ENCODE peak calls at places on chromosomes 4 and X, in seven cellular contexts. I, O, E, U, G, J and Y are unnamed samples.

GRCh38 chrX:150649096-150649870 is 43.9 kb upstream of the MTMR1 start:
- DNase-seq in I (no peak), U (no peak), J (no peak), G (no peak), O (no peak), E (no peak), Y (no peak)

GRCh38 chrX:24550166-24550565 is 85.1 kb downstream of the PDK3 start:
- DNase-seq in G (no peak), J (no peak), I (no peak), U (no peak), E (no peak), O (no peak), Y (no peak)

GRCh38 chrX:110964761-110965160 is 131.2 kb upstream of the PAK3 start:
- DNase-seq in E (no peak), G (no peak), U (no peak), I (peak; percentile 33), O (no peak), J (no peak), Y (no peak)

GRCh38 chrX:148670277-148670676 is 169.9 kb downstream of the AFF2 start:
- DNase-seq in O (no peak), I (no peak), G (no peak), E (no peak), U (no peak), J (no peak), Y (no peak)

GRCh38 chr4:111689731-111690130 is 455.5 kb upstream of the FAM241A start:
- DNase-seq in J (no peak), U (no peak), E (no peak), O (no peak), I (no peak), G (no peak), Y (no peak)

GRCh38 chrX:68440940-68441339 is 7.6 kb upstream of the OPHN1 start:
- DNase-seq in O (no peak), I (peak; percentile 79), J (peak; percentile 12), G (no peak), U (no peak), E (no peak), Y (no peak)

GRCh38 chr4:1573830-1574459 is 110.2 kb downstream of the FAM53A start:
- DNase-seq in O (no peak), I (no peak), U (no peak), E (no peak), J (no peak), G (peak; percentile 54), Y (no peak)

GRCh38 chr4:77021614-77022089 is 54.1 kb downstream of the CCNI start:
- DNase-seq in G (no peak), J (no peak), O (no peak), E (no peak), I (peak; percentile 34), U (no peak), Y (peak; percentile 87)

GRCh38 chrX:13747836-13748235 is 13.3 kb downstream of the OFD1 start:
- DNase-seq in I (peak; percentile 40), U (no peak), E (no peak), J (peak; percentile 21), O (peak; percentile 37), G (no peak), Y (no peak)

GRCh38 chr4:8235224-8235623 is 34.3 kb upstream of the HTRA3 start:
- DNase-seq in U (no peak), I (no peak), O (no peak), J (no peak), G (no peak), E (no peak), Y (no peak)

GRCh38 chr4:48127882-48128394 is 6.1 kb downstream of the TXK start:
- DNase-seq in U (peak; percentile 24), I (peak; percentile 57), J (peak; percentile 44), E (peak; percentile 35), O (peak; percentile 72), G (peak; percentile 82), Y (no peak)

GRCh38 chrX:7055386-7056137 is 92.0 kb upstream of the STS start:
- DNase-seq in U (no peak), O (no peak), E (no peak), I (peak; percentile 48), G (no peak), J (no peak), Y (no peak)

GRCh38 chrX:128616933-128617332 is 564.7 kb upstream of the ACTRT1 start:
- DNase-seq in G (no peak), J (no peak), O (no peak), E (no peak), I (no peak), U (no peak), Y (no peak)

GRCh38 chr4:27024807-27025206 is 164.2 kb downstream of the STIM2 start:
- DNase-seq in U (no peak), O (no peak), E (no peak), I (no peak), G (no peak), J (no peak), Y (no peak)

GRCh38 chr4:78691971-78692814 is 84.0 kb upstream of the BMP2K start:
- DNase-seq in E (no peak), O (no peak), G (no peak), J (no peak), I (no peak), U (no peak), Y (no peak)

GRCh38 chr4:42152507-42153504 is at the start of gene BEND4:
- DNase-seq in I (no peak), J (no peak), G (no peak), E (no peak), U (no peak), O (no peak), Y (no peak)

GRCh38 chrX:66766318-66766717 is 127.4 kb upstream of the EDA2R start:
- DNase-seq in I (no peak), O (no peak), J (no peak), E (no peak), U (no peak), G (no peak), Y (no peak)

DNA sequence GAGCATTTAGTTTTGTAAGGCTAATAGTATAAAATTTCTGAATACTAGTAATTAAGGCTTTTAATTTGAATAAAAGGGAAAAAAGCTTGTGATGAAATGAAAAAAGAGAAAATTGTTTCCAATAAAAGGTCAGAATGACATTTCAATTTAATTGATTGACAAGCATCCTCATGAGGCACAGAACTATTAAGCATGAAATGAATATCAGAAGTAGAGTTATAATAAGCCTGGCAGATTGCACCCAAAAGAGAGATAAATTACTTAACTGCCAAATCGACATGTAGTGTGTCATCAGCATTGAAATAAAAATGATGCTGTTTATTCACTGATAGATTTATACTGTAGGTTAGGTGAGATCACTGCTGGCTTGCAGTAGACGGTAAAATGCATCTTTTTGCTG is 507.3 kb downstream of the FSTL5 start:
- DNase-seq in I (no peak), E (no peak), O (no peak), G (no peak), J (no peak), U (no peak), Y (no peak)
- TF ChIP-seq POLR2AphosphoS5 in I (no peak), E (no peak), O (no peak), G (no peak), J (no peak), U (no peak), Y (no peak)

GRCh38 chr4:6556263-6556662 is 18.7 kb upstream of the MAN2B2 start:
- DNase-seq in G (no peak), E (no peak), J (no peak), U (no peak), I (no peak), O (no peak), Y (no peak)
- TF ChIP-seq POLR2AphosphoS5 in G (no peak), E (no peak), J (no peak), U (no peak), I (no peak), O (no peak), Y (no peak)

DNA sequence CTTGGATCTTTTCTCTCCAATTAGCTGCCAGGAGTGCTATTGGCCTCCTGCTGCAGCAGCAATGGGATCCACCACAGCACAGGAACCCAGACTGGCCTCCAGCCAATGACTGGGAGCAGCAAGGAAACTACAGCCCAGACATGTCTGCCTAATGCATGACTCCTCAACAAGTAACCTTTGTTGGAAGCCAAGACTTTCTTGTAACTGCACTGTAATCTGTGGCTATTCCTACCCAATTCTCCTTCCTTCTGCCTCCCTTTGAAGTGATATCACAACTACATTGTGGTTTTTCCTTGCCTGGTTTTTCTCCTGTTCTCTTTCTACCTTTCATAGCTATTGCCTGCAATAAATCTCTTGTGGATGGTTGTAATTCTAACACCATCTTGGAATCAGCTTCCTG is 39.8 kb downstream of the SNCA start:
- DNase-seq in E (no peak), U (no peak), G (no peak), J (no peak), I (no peak), O (no peak), Y (no peak)
- TF ChIP-seq POLR2AphosphoS5 in E (no peak), U (no peak), G (no peak), J (no peak), I (no peak), O (no peak), Y (no peak)

GRCh38 chrX:153871946-153872878 is 13.8 kb downstream of the L1CAM start:
- DNase-seq in G (peak; percentile 66), U (no peak), J (no peak), E (peak; percentile 5), O (no peak), I (no peak), Y (no peak)

GRCh38 chrX:153871451-153871850 is 14.5 kb downstream of the L1CAM start:
- DNase-seq in U (no peak), O (no peak), J (no peak), I (no peak), G (peak; percentile 51), E (peak; percentile 0), Y (no peak)

GRCh38 chrX:153874091-153874365 is 11.9 kb downstream of the L1CAM start:
- DNase-seq in U (no peak), J (no peak), E (no peak), G (peak; percentile 65), I (no peak), O (no peak), Y (no peak)

GRCh38 chrX:153874366-153875125 is 11.4 kb downstream of the L1CAM start:
- DNase-seq in I (no peak), J (no peak), O (no peak), G (peak; percentile 59), E (peak; percentile 2), U (no peak), Y (no peak)

GRCh38 chrX:153873282-153874090 is 12.5 kb downstream of the L1CAM start:
- DNase-seq in G (peak; percentile 68), O (no peak), I (no peak), J (no peak), U (no peak), E (no peak), Y (no peak)
- TF ChIP-seq POLR2AphosphoS5 in G (no peak), O (no peak), I (no peak), J (no peak), U (no peak), E (no peak), Y (no peak)

GRCh38 chr4:16227462-16227868 is 1.2 kb upstream of the TAPT1 start:
- DNase-seq in J (peak; percentile 32), G (peak; percentile 82), I (peak; percentile 40), E (no peak), U (no peak), O (no peak), Y (no peak)
- TF ChIP-seq POLR2AphosphoS5 in J (no peak), G (peak; percentile 27), I (no peak), E (no peak), U (no peak), O (no peak), Y (peak; percentile 9)

DNA sequence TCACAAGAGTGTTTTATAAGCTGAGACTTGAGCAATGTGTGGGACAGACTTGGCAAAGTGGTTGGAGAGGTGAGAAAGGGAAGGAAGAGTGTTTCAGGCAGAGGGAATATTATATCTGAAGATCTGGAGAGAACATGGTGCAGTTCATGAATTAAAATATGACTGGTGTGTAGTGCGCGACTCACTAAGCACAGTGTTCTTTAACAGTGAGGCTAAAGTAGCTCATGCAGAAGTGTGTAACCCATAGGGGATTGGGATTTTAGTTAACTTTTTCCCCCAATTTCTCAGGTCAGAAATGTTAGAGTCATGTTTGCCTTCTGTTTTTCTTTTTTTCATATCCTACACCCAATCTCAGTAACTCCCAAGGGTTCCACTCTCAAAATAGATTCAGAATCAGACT is 9.7 kb downstream of the MTHFD2L start:
- DNase-seq in U (no peak), O (no peak), I (no peak), J (no peak), G (no peak), E (no peak), Y (no peak)
- TF ChIP-seq POLR2AphosphoS5 in U (no peak), O (no peak), I (no peak), J (no peak), G (no peak), E (no peak), Y (no peak)